ENCODE peak calls at places on chromosomes 11 and 22, in four cellular contexts. One of them, this sample, is unnamed.
A peak's percentile ranks its signal among the peaks of the same experiment; 100 is the strongest.

GRCh38 chr11:563812-564578 is 3.2 kb downstream of the RASSF7 start:
- DNase-seq in HCT116: no peak
- DNase-seq in fibroblast of pulmonary artery: no peak
- DNase-seq in AG09309: no peak
- DNase-seq in this sample: peak; percentile 26

GRCh38 chr11:120245434-120245833 is 5.5 kb downstream of the POU2F3 start:
- DNase-seq in HCT116: no peak
- DNase-seq in fibroblast of pulmonary artery: no peak
- DNase-seq in AG09309: no peak
- DNase-seq in this sample: no peak

GRCh38 chr11:57458410-57459111 is 1.8 kb upstream of the RTN4RL2 start:
- DNase-seq in HCT116: no peak
- DNase-seq in fibroblast of pulmonary artery: no peak
- DNase-seq in AG09309: no peak
- DNase-seq in this sample: no peak

GRCh38 chr11:69512136-69512535 is 30.7 kb downstream of the LINC01488 start:
- DNase-seq in HCT116: no peak
- DNase-seq in fibroblast of pulmonary artery: no peak
- DNase-seq in AG09309: no peak
- DNase-seq in this sample: no peak

GRCh38 chr11:134110252-134110651 is 41.4 kb downstream of the JAM3 start:
- DNase-seq in HCT116: no peak
- DNase-seq in fibroblast of pulmonary artery: no peak
- DNase-seq in AG09309: no peak
- DNase-seq in this sample: no peak

GRCh38 chr11:115958089-115959000 is 454.1 kb upstream of the CADM1 start:
- DNase-seq in HCT116: no peak
- DNase-seq in fibroblast of pulmonary artery: no peak
- DNase-seq in AG09309: no peak
- DNase-seq in this sample: no peak

GRCh38 chr11:95567685-95568084 is 221.9 kb downstream of the FAM76B start:
- DNase-seq in HCT116: no peak
- DNase-seq in fibroblast of pulmonary artery: peak; percentile 45
- DNase-seq in AG09309: no peak
- DNase-seq in this sample: no peak

GRCh38 chr11:296206-296975 is 2.9 kb downstream of the IFITM5 start:
- DNase-seq in HCT116: no peak
- DNase-seq in fibroblast of pulmonary artery: no peak
- DNase-seq in AG09309: no peak
- DNase-seq in this sample: no peak

GRCh38 chr11:2587132-2587930 is 112.5 kb downstream of the KCNQ1OT1 start:
- DNase-seq in HCT116: no peak
- DNase-seq in fibroblast of pulmonary artery: no peak
- DNase-seq in AG09309: no peak
- DNase-seq in this sample: no peak

GRCh38 chr11:63915961-63916836 is 765 bp downstream of the RCOR2 start:
- DNase-seq in HCT116: no peak
- DNase-seq in fibroblast of pulmonary artery: peak; percentile 23
- DNase-seq in AG09309: no peak
- DNase-seq in this sample: no peak

GRCh38 chr11:60875856-60876485 is 8.6 kb downstream of the ZP1 start:
- DNase-seq in HCT116: no peak
- DNase-seq in fibroblast of pulmonary artery: no peak
- DNase-seq in AG09309: no peak
- DNase-seq in this sample: no peak

GRCh38 chr11:64015935-64016468 is 19.7 kb upstream of the FLRT1 start:
- DNase-seq in HCT116: no peak
- DNase-seq in fibroblast of pulmonary artery: no peak
- DNase-seq in AG09309: no peak
- DNase-seq in this sample: no peak

GRCh38 chr22:19289475-19290161 is 1.9 kb downstream of the CLTCL1 start:
- DNase-seq in HCT116: no peak
- DNase-seq in fibroblast of pulmonary artery: peak; percentile 57
- DNase-seq in AG09309: peak; percentile 40
- DNase-seq in this sample: no peak

GRCh38 chr11:100354736-100355135 is 332.4 kb upstream of the ARHGAP42 start:
- DNase-seq in HCT116: no peak
- DNase-seq in fibroblast of pulmonary artery: no peak
- DNase-seq in AG09309: no peak
- DNase-seq in this sample: peak; percentile 2

GRCh38 chr22:25085930-25086901 is 113.4 kb upstream of the CRYBB3 start:
- DNase-seq in HCT116: no peak
- DNase-seq in fibroblast of pulmonary artery: peak; percentile 45
- DNase-seq in AG09309: no peak
- DNase-seq in this sample: no peak

GRCh38 chr11:83409891-83410290 is 123.7 kb upstream of the CCDC90B start:
- DNase-seq in HCT116: no peak
- DNase-seq in fibroblast of pulmonary artery: no peak
- DNase-seq in AG09309: no peak
- DNase-seq in this sample: peak; percentile 66

GRCh38 chr11:74450318-74450717 is 17.0 kb downstream of the KCNE3 start:
- DNase-seq in HCT116: no peak
- DNase-seq in fibroblast of pulmonary artery: no peak
- DNase-seq in AG09309: no peak
- DNase-seq in this sample: no peak

GRCh38 chr11:47136327-47136726 is 40.4 kb downstream of the ARFGAP2 start:
- DNase-seq in HCT116: no peak
- DNase-seq in fibroblast of pulmonary artery: no peak
- DNase-seq in AG09309: no peak
- DNase-seq in this sample: no peak

GRCh38 chr11:121722431-121723256 is 269.9 kb upstream of the SORL1-AS1 start:
- DNase-seq in HCT116: no peak
- DNase-seq in fibroblast of pulmonary artery: peak; percentile 97
- DNase-seq in AG09309: peak; percentile 32
- DNase-seq in this sample: peak; percentile 6

GRCh38 chr22:24803064-24803542 is 2.9 kb upstream of the SGSM1 start:
- DNase-seq in HCT116: peak; percentile 70
- DNase-seq in fibroblast of pulmonary artery: peak; percentile 49
- DNase-seq in AG09309: no peak
- DNase-seq in this sample: no peak

GRCh38 chr11:76666408-76666807 is 4.1 kb downstream of the LRRC32 start:
- DNase-seq in HCT116: no peak
- DNase-seq in fibroblast of pulmonary artery: peak; percentile 50
- DNase-seq in AG09309: no peak
- DNase-seq in this sample: no peak

GRCh38 chr11:76667271-76667818 is 3.2 kb downstream of the LRRC32 start:
- DNase-seq in HCT116: no peak
- DNase-seq in fibroblast of pulmonary artery: no peak
- DNase-seq in AG09309: no peak
- DNase-seq in this sample: no peak

GRCh38 chr11:76668362-76669155 is 2.0 kb downstream of the LRRC32 start:
- DNase-seq in HCT116: no peak
- DNase-seq in fibroblast of pulmonary artery: no peak
- DNase-seq in AG09309: no peak
- DNase-seq in this sample: no peak

GRCh38 chr11:76666830-76667229 is 3.7 kb downstream of the LRRC32 start:
- DNase-seq in HCT116: no peak
- DNase-seq in fibroblast of pulmonary artery: no peak
- DNase-seq in AG09309: no peak
- DNase-seq in this sample: no peak

DNA sequence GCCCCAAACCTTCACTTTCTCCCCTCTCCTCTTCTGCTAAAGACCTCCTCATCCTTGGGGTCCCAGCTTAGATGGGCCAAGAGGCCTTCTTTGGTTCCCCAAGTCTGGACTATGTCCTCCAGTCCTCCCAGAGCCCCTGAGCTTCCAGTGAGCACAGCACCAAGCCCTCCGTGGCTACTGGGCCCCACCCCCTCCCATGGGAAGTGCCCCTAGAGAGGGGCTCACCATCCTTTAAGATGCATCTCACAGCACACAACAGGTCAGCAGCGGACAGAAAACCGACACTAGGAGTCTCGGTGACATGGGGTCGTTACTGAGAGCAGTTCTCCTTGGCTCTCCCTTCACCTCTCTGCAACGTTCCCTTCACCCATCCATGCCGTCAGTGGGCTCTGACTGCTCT is 2.7 kb downstream of the LRRC32 start:
- DNase-seq in HCT116: no peak
- DNase-seq in fibroblast of pulmonary artery: no peak
- DNase-seq in AG09309: no peak
- DNase-seq in this sample: no peak
- H3K4me3 ChIP-seq in HCT116: no peak overlapping the region
- H3K4me3 ChIP-seq in fibroblast of pulmonary artery: no peak overlapping the region
- H3K4me3 ChIP-seq in AG09309: no peak overlapping the region
- H3K4me3 ChIP-seq in this sample: no peak overlapping the region

DNA sequence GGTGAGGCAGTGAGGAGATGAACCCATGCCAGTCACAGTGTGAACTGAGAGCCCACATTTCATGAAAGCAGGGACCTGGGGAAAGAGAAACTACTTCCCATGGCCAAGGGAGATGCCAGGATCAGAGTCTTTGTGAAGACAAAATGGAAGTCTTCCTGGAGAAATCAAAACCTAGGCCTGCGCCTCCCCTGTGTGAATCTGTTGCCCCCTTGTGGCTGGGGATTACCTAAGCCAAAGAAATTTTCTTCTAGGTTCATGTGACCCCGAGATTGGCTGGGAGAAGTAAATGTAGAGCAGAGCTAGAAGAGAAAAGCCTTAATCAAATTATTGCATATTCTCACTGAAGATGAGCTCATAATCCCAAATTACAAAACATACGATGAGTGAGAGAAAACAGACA is 1075.3 kb downstream of the TBC1D22A start:
- DNase-seq in HCT116: peak; percentile 13
- DNase-seq in fibroblast of pulmonary artery: peak; percentile 39
- DNase-seq in AG09309: no peak
- DNase-seq in this sample: peak; percentile 8
- TF ChIP-seq CTCF in HCT116: peak; percentile 58
- TF ChIP-seq CTCF in fibroblast of pulmonary artery: peak; percentile 37
- TF ChIP-seq CTCF in AG09309: peak; percentile 22
- TF ChIP-seq CTCF in this sample: peak; percentile 59

GRCh38 chr22:50247748-50248147 is 2.9 kb upstream of the TUBGCP6 start:
- DNase-seq in HCT116: peak; percentile 64
- DNase-seq in fibroblast of pulmonary artery: peak; percentile 75
- DNase-seq in AG09309: no peak
- DNase-seq in this sample: peak; percentile 66

GRCh38 chr22:50248192-50249084 is 2.6 kb downstream of the HDAC10 start:
- DNase-seq in HCT116: no peak
- DNase-seq in fibroblast of pulmonary artery: no peak
- DNase-seq in AG09309: no peak
- DNase-seq in this sample: no peak

GRCh38 chr22:50245214-50246072 is 620 bp upstream of the TUBGCP6 start:
- DNase-seq in HCT116: no peak
- DNase-seq in fibroblast of pulmonary artery: no peak
- DNase-seq in AG09309: no peak
- DNase-seq in this sample: no peak

GRCh38 chr22:50244420-50245213 is at the start of gene TUBGCP6:
- DNase-seq in HCT116: peak; percentile 83
- DNase-seq in fibroblast of pulmonary artery: peak; percentile 92
- DNase-seq in AG09309: peak; percentile 38
- DNase-seq in this sample: peak; percentile 72

GRCh38 chr22:50246242-50247175 is 1.7 kb upstream of the TUBGCP6 start:
- DNase-seq in HCT116: no peak
- DNase-seq in fibroblast of pulmonary artery: no peak
- DNase-seq in AG09309: no peak
- DNase-seq in this sample: no peak
- H3K4me3 ChIP-seq in HCT116: peak overlapping the region; percentile 93
- H3K4me3 ChIP-seq in fibroblast of pulmonary artery: no peak overlapping the region
- H3K4me3 ChIP-seq in AG09309: no peak overlapping the region
- H3K4me3 ChIP-seq in this sample: peak overlapping the region; percentile 69

DNA sequence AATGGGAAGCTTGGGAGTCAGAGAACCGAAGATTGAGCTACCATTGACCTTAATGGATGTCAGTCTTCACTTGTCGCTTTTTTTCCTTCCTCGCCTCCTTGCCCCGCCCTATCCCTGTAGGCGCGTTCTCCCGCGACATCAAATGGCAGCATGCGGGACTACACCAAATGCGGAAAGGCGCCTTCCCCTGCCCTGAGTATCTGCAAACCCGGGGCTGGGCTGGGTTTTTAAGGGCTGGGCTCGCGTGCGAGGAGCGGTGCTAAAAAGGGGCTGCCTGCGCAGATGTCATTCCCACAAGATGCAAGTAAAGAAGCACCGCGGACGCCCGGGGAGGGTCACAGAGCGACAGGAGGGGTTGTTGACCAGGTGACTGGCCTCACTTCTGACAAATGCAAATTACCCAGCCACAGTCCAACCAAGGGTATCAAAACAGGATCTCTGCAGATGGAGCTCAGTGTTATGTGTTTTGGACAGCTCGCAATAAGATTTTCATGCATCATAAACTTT is 4.7 kb upstream of the FAM111B start:
- DNase-seq in HCT116: no peak
- DNase-seq in fibroblast of pulmonary artery: peak; percentile 41
- DNase-seq in AG09309: no peak
- DNase-seq in this sample: peak; percentile 22
- TF ChIP-seq CTCF in HCT116: no peak
- TF ChIP-seq CTCF in fibroblast of pulmonary artery: peak; percentile 34
- TF ChIP-seq CTCF in AG09309: peak; percentile 39
- TF ChIP-seq CTCF in this sample: peak; percentile 50

GRCh38 chr11:116986521-116987105 is 111.6 kb downstream of the SIK3 start:
- DNase-seq in HCT116: no peak
- DNase-seq in fibroblast of pulmonary artery: peak; percentile 71
- DNase-seq in AG09309: peak; percentile 69
- DNase-seq in this sample: no peak

GRCh38 chr11:116990811-116991210 is 107.4 kb downstream of the SIK3 start:
- DNase-seq in HCT116: no peak
- DNase-seq in fibroblast of pulmonary artery: no peak
- DNase-seq in AG09309: no peak
- DNase-seq in this sample: no peak

GRCh38 chr11:116989184-116989583 is 109.0 kb downstream of the SIK3 start:
- DNase-seq in HCT116: no peak
- DNase-seq in fibroblast of pulmonary artery: no peak
- DNase-seq in AG09309: no peak
- DNase-seq in this sample: no peak

GRCh38 chr11:116991491-116991890 is 106.7 kb downstream of the SIK3 start:
- DNase-seq in HCT116: no peak
- DNase-seq in fibroblast of pulmonary artery: no peak
- DNase-seq in AG09309: no peak
- DNase-seq in this sample: no peak

GRCh38 chr11:116990061-116990473 is 108.2 kb downstream of the SIK3 start:
- DNase-seq in HCT116: no peak
- DNase-seq in fibroblast of pulmonary artery: peak; percentile 88
- DNase-seq in AG09309: peak; percentile 39
- DNase-seq in this sample: no peak
- H3K4me3 ChIP-seq in HCT116: no peak overlapping the region
- H3K4me3 ChIP-seq in fibroblast of pulmonary artery: no peak overlapping the region
- H3K4me3 ChIP-seq in AG09309: no peak overlapping the region
- H3K4me3 ChIP-seq in this sample: no peak overlapping the region

GRCh38 chr11:59283825-59284772 is 71.4 kb upstream of the MPEG1 start:
- DNase-seq in HCT116: peak; percentile 29
- DNase-seq in fibroblast of pulmonary artery: peak; percentile 69
- DNase-seq in AG09309: peak; percentile 14
- DNase-seq in this sample: peak; percentile 14
- TF ChIP-seq CTCF in HCT116: peak; percentile 80
- TF ChIP-seq CTCF in fibroblast of pulmonary artery: peak; percentile 86
- TF ChIP-seq CTCF in AG09309: peak; percentile 81
- TF ChIP-seq CTCF in this sample: peak; percentile 91

GRCh38 chr22:46046299-46046685 is 69.3 kb upstream of the WNT7B start:
- DNase-seq in HCT116: no peak
- DNase-seq in fibroblast of pulmonary artery: no peak
- DNase-seq in AG09309: no peak
- DNase-seq in this sample: no peak
- H3K4me3 ChIP-seq in HCT116: no peak overlapping the region
- H3K4me3 ChIP-seq in fibroblast of pulmonary artery: no peak overlapping the region
- H3K4me3 ChIP-seq in AG09309: no peak overlapping the region
- H3K4me3 ChIP-seq in this sample: peak overlapping the region; percentile 73

GRCh38 chr11:6473481-6474422 is at the start of gene TRIM3:
- DNase-seq in HCT116: peak; percentile 60
- DNase-seq in fibroblast of pulmonary artery: peak; percentile 86
- DNase-seq in AG09309: peak; percentile 45
- DNase-seq in this sample: peak; percentile 80
- TF ChIP-seq CTCF in HCT116: peak; percentile 32
- TF ChIP-seq CTCF in fibroblast of pulmonary artery: peak; percentile 42
- TF ChIP-seq CTCF in AG09309: peak; percentile 50
- TF ChIP-seq CTCF in this sample: peak; percentile 14

This sample was measured in LNCaP clone FGC.